ENCODE peak calls at places on chromosomes 11 and 22, in seven cellular contexts. L is mammary epithelial cell, T is GM23248, Z is IMR-90, C is HCT116, H is OCI-LY7, P is GM23338. B is an unnamed sample.

GRCh38 chr11:117473692-117474091 is 146.0 kb downstream of the CEP164 start:
- DNase-seq in Z (no peak), C (no peak), L (peak; percentile 43), H (no peak), P (peak; percentile 38), T (no peak), B (no peak)

GRCh38 chr11:96341237-96342130 is 1.5 kb downstream of the MAML2 start:
- DNase-seq in C (no peak), H (peak; percentile 37), P (peak; percentile 56), Z (peak; percentile 56), L (peak; percentile 46), T (peak; percentile 65), B (peak; percentile 26)

GRCh38 chr11:75077316-75077715 is 19.4 kb downstream of the OR2AT4 start:
- DNase-seq in T (no peak), C (no peak), H (no peak), L (peak; percentile 49), P (no peak), Z (peak; percentile 19), B (no peak)

GRCh38 chr11:84019576-84020194 is 733.5 kb upstream of the CCDC90B start:
- DNase-seq in C (no peak), L (peak; percentile 0), P (no peak), H (no peak), T (peak; percentile 73), Z (peak; percentile 48), B (no peak)

GRCh38 chr22:44671742-44672141 is 30.3 kb upstream of the PRR5 start:
- DNase-seq in L (peak; percentile 42), H (no peak), T (peak; percentile 62), C (no peak), P (no peak), Z (peak; percentile 83), B (no peak)

GRCh38 chr11:128776088-128776433 is 82.2 kb downstream of the FLI1 start:
- DNase-seq in H (no peak), P (no peak), T (no peak), C (no peak), L (peak; percentile 12), Z (no peak), B (no peak)

GRCh38 chr11:109309153-109309552 is 112.8 kb upstream of the C11orf87 start:
- DNase-seq in T (peak; percentile 20), P (no peak), L (no peak), Z (no peak), H (no peak), C (no peak), B (no peak)

GRCh38 chr11:69208190-69209037 is 52.7 kb downstream of the SMIM38 start:
- DNase-seq in H (no peak), Z (no peak), C (no peak), T (no peak), P (no peak), L (no peak), B (no peak)

GRCh38 chr11:19370100-19370861 is 129.5 kb upstream of the E2F8 start:
- DNase-seq in H (no peak), C (no peak), T (peak; percentile 83), P (no peak), L (peak; percentile 62), Z (peak; percentile 31), B (no peak)

GRCh38 chr11:20213790-20214189 is 53.5 kb upstream of the DBX1 start:
- DNase-seq in H (no peak), L (no peak), C (no peak), Z (no peak), T (no peak), P (no peak), B (no peak)

GRCh38 chr11:3080104-3080503 is 22.9 kb upstream of the CARS1 start:
- DNase-seq in C (no peak), H (no peak), T (no peak), Z (peak; percentile 33), L (no peak), P (no peak), B (no peak)

GRCh38 chr11:114307524-114308203 is 11.5 kb downstream of the NNMT start:
- DNase-seq in H (no peak), Z (peak; percentile 59), T (peak; percentile 97), C (no peak), P (no peak), L (peak; percentile 75), B (no peak)

GRCh38 chr11:107017433-107018227 is 646 bp downstream of the GUCY1A2 start:
- DNase-seq in C (no peak), H (no peak), T (peak; percentile 66), P (peak; percentile 88), Z (no peak), L (no peak), B (peak; percentile 61)

GRCh38 chr11:28833670-28834069 is 725.5 kb downstream of the METTL15 start:
- DNase-seq in T (peak; percentile 91), C (no peak), H (no peak), L (peak; percentile 82), Z (peak; percentile 99), P (peak; percentile 14), B (no peak)

GRCh38 chr22:24066872-24067271 is 55.8 kb downstream of the CABIN1 start:
- DNase-seq in T (no peak), Z (no peak), C (no peak), L (no peak), P (no peak), H (peak; percentile 93), B (no peak)

GRCh38 chr22:41687901-41688364 is 734 bp downstream of the SNU13 start:
- DNase-seq in P (peak; percentile 63), T (peak; percentile 62), C (no peak), L (peak; percentile 35), Z (peak; percentile 22), H (peak; percentile 52), B (no peak)

GRCh38 chr11:67267188-67268035 is 1.1 kb downstream of the GRK2 start:
- DNase-seq in L (peak; percentile 59), P (no peak), T (no peak), H (peak; percentile 90), Z (no peak), C (no peak), B (no peak)

GRCh38 chr11:132549571-132549970 is 982.7 kb downstream of the OPCML start:
- DNase-seq in Z (no peak), L (no peak), H (no peak), C (no peak), T (no peak), P (no peak), B (no peak)

GRCh38 chr11:102320679-102321078 is 3.4 kb downstream of the BIRC3 start:
- DNase-seq in H (peak; percentile 59), C (no peak), P (no peak), T (no peak), Z (no peak), L (no peak), B (no peak)

GRCh38 chr11:110086892-110087309 is 6.3 kb upstream of the ZC3H12C start:
- DNase-seq in H (no peak), P (no peak), Z (peak; percentile 90), L (peak; percentile 94), T (peak; percentile 83), C (no peak), B (no peak)

GRCh38 chr11:119303227-119303718 is 13.7 kb downstream of the MCAM start:
- DNase-seq in H (no peak), Z (no peak), C (no peak), P (no peak), L (no peak), T (no peak), B (no peak)

GRCh38 chr11:105179542-105180278 is 40.1 kb upstream of the CARD18 start:
- DNase-seq in P (no peak), C (no peak), H (no peak), Z (no peak), T (no peak), L (no peak), B (no peak)

GRCh38 chr11:105181521-105181920 is 42.0 kb upstream of the CARD18 start:
- DNase-seq in H (no peak), Z (peak; percentile 43), T (peak; percentile 53), P (no peak), C (no peak), L (no peak), B (no peak)

GRCh38 chr11:105181100-105181499 is 41.5 kb upstream of the CARD18 start:
- DNase-seq in C (no peak), T (peak; percentile 90), P (no peak), L (peak; percentile 41), H (no peak), Z (peak; percentile 76), B (no peak)

GRCh38 chr11:105177658-105178057 is 38.1 kb upstream of the CARD18 start:
- DNase-seq in C (no peak), H (no peak), P (no peak), L (peak; percentile 4), Z (peak; percentile 92), T (peak; percentile 90), B (no peak)
- H2AFZ ChIP-seq in C (no peak overlapping the region), H (no peak overlapping the region), P (no peak overlapping the region), L (no peak overlapping the region), Z (peak overlapping the region; percentile 63), T (peak overlapping the region; percentile 20), B (peak overlapping the region; percentile 43)

DNA sequence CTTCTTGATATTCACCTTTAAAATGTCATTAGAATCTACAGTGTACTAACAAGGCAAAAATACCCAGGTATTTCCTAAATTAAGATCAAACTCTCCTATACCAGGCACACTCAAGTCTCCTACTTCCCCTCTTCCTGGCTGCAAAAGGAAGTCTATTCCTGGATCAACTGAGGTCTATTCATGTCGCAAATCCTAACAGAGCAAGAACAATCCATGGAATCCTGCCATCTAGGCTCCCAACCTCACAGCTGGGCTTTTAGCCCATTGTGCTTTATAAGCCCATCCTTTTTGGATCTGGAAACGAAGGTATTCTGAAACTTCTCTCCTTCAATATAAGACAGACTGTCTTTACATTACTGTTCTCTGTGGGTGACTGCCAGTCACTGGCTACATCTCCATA is 161.8 kb downstream of the SOX6 start:
- DNase-seq in L (no peak), Z (peak; percentile 11), H (no peak), C (no peak), P (peak; percentile 48), T (peak; percentile 11), B (no peak)
- H3K4me2 ChIP-seq in L (no peak overlapping the region), Z (no peak overlapping the region), H (peak overlapping the region; percentile 15), C (no peak overlapping the region), P (no peak overlapping the region), T (no peak overlapping the region), B (no peak overlapping the region)

GRCh38 chr22:20428496-20429253 is 8.9 kb downstream of the SCARF2 start:
- DNase-seq in T (no peak), L (no peak), C (no peak), P (no peak), H (no peak), Z (no peak), B (no peak)
- H2AFZ ChIP-seq in T (no peak overlapping the region), L (no peak overlapping the region), C (no peak overlapping the region), P (no peak overlapping the region), H (no peak overlapping the region), Z (no peak overlapping the region), B (no peak overlapping the region)

DNA sequence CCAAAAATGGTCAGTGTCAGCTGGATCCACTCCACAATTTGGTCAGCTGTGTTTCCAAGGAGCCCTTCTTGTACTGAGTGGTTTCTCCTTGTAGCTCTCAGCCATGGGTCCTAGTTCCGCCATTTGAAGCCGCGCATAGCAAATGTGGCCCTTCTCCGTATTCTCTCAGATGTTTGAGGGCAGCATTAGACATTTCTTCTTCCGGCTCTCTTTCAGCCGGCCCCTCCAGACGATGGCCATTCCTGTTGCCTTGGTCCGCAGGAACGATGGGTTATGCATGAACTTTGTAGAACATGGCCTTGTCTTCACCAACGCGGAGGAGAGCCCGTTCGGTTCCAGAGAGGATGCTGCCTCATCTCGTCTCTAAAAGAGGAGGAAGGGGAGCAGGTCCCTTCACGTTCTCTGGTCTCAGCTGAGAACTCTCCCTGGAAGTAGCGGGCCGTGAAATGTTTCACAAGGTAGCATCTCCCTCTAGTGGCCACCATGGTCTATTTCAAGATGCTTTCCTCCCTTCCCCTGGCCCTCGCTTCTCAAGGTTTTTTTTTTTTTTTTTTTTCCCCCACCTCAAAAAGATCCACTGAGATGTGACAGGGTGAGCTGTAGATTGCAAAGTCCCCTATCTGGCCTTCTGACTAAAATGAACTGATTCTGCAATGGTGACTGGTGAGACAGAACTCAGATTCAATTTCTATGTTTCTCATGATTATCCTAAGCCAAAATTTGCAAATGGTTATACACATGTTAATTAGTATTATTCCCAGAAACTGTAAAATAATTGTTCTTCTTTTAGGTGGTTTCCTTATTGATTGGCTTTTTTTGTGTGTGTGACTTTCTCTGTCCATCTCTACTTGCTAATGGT is 19.8 kb upstream of the PLET1 start:
- DNase-seq in T (peak; percentile 92), C (peak; percentile 65), P (peak; percentile 95), Z (peak; percentile 83), L (peak; percentile 68), H (peak; percentile 90), B (peak; percentile 66)
- H3K4me2 ChIP-seq in T (peak overlapping the region; percentile 99), C (peak overlapping the region; percentile 56), P (peak overlapping the region; percentile 78), Z (peak overlapping the region; percentile 88), L (peak overlapping the region; percentile 88), H (peak overlapping the region; percentile 95), B (peak overlapping the region; percentile 52)

B was measured in neuronal stem cell.